ENCODE peak calls at places on chromosomes 7 and 10, in nine cellular contexts. A is neural progenitor cell, L is Panc1, F is uterus, D is fibroblast of lung, I is K562, H is endothelial cell of umbilical vein, U is AG04450, Q is transverse colon. M is an unnamed sample.

GRCh38 chr10:7410306-7410799 is 481 bp downstream of the SFMBT2 start:
- DNase-seq in A (peak; percentile 67), Q (peak; percentile 16), F (peak; percentile 26), D (peak; percentile 24), U (no peak), L (no peak), I (peak; percentile 43), H (no peak), M (peak; percentile 16)

GRCh38 chr10:79320785-79321493 is 26.3 kb upstream of the PPIF start:
- DNase-seq in L (no peak), H (no peak), F (no peak), D (peak; percentile 84), I (no peak), A (no peak), U (peak; percentile 50), Q (no peak), M (no peak)

GRCh38 chr10:25226775-25227682 is 52.2 kb downstream of the GPR158 start:
- DNase-seq in U (no peak), F (no peak), D (peak; percentile 53), H (peak; percentile 42), Q (peak; percentile 31), I (peak; percentile 9), L (peak; percentile 7), A (peak; percentile 76), M (peak; percentile 61)

GRCh38 chr10:79328737-79329504 is 18.3 kb upstream of the PPIF start:
- DNase-seq in U (no peak), D (peak; percentile 55), I (no peak), Q (peak; percentile 47), F (no peak), L (no peak), A (no peak), H (no peak), M (no peak)

GRCh38 chr7:17357952-17358351 is 59.5 kb downstream of the AHR start:
- DNase-seq in Q (no peak), L (no peak), F (no peak), A (no peak), I (no peak), D (peak; percentile 58), H (no peak), U (no peak), M (no peak)

GRCh38 chr7:29480456-29480855 is 83.2 kb upstream of the PRR15 start:
- DNase-seq in H (no peak), Q (no peak), F (peak; percentile 52), I (no peak), L (no peak), D (no peak), A (no peak), U (no peak), M (peak; percentile 76)

GRCh38 chr10:20274580-20274979 is 458.3 kb downstream of the PLXDC2 start:
- DNase-seq in U (no peak), A (no peak), L (no peak), Q (no peak), F (no peak), D (no peak), H (no peak), I (no peak), M (peak; percentile 76)

GRCh38 chr10:126215767-126216166 is 172.5 kb downstream of the ADAM12 start:
- DNase-seq in L (no peak), F (no peak), A (no peak), D (peak; percentile 26), U (no peak), Q (no peak), H (no peak), I (no peak), M (no peak)

GRCh38 chr7:130758429-130759056 is 24.5 kb upstream of the KLF14 start:
- DNase-seq in F (no peak), U (peak; percentile 30), A (peak; percentile 61), I (peak; percentile 63), D (peak; percentile 49), H (peak; percentile 58), Q (no peak), L (peak; percentile 33), M (no peak)

GRCh38 chr10:77162697-77163096 is 474.9 kb downstream of the KCNMA1 start:
- DNase-seq in A (no peak), I (no peak), F (no peak), Q (no peak), L (no peak), H (peak; percentile 48), D (peak; percentile 85), U (no peak), M (no peak)

GRCh38 chr7:2622869-2623697 is 8.7 kb upstream of the TTYH3 start:
- DNase-seq in A (no peak), F (no peak), I (no peak), U (no peak), L (no peak), Q (peak; percentile 61), H (no peak), D (no peak), M (no peak)

GRCh38 chr10:102676916-102677315 is 32.6 kb downstream of the TRIM8 start:
- DNase-seq in F (no peak), H (no peak), A (no peak), L (no peak), Q (no peak), D (no peak), U (no peak), I (no peak), M (no peak)

GRCh38 chr10:23198610-23198939 is 6.5 kb downstream of the PTF1A start:
- DNase-seq in F (no peak), A (peak; percentile 71), Q (no peak), I (no peak), U (no peak), H (no peak), L (no peak), D (no peak), M (no peak)

GRCh38 chr7:128831178-128831993 is 1.2 kb downstream of the FLNC start:
- DNase-seq in F (peak; percentile 69), L (no peak), Q (peak; percentile 46), A (peak; percentile 75), D (peak; percentile 87), H (peak; percentile 65), I (peak; percentile 91), U (no peak), M (no peak)

DNA sequence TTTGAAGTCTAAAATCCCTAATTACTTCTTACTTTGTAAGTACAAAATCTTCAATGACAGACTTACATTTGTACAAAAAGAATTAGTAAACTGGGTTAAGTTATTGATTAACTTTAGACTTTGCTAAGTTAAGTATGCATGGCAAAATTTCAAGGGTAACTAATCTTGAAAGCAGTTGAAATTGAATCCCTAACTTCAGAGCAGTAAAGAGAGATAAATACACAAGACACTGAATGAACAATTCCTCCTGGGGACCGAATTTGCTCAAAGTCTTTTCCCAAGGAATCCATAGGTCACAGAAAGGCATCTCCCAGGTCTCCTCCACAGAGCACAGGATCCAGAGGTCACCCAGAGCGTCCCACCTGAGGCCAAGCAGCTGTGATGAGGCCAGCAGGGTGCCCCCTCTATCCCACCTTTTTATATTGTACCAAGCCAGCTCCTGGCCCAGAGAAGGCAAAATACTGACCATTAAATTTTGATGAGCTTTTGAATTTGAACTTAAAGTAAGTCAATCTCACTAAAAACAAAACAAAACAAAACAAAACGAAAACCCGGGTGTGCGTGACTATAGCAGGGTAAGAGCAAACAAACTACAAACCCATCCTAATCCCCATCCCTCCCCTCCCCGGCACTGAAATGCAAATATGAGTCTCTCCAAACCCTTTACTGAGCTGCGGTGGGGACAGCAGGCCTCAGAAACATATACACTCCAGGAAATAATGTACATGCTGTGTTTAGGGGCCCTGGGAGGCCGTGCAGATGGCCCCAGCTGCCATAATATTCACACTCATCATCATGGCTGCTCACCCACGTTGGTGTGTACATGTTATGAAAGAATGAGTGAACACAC is 21.1 kb downstream of the HSPA12A start:
- DNase-seq in L (no peak), D (no peak), F (no peak), U (no peak), I (no peak), A (no peak), Q (no peak), H (no peak), M (no peak)
- H3K27me3 ChIP-seq in L (no peaks in the 10 kb centered on the region), D (no peaks in the 10 kb centered on the region), F (no peaks in the 10 kb centered on the region), U (no peaks in the 10 kb centered on the region), I (no peaks in the 10 kb centered on the region), A (no peaks in the 10 kb centered on the region), Q (no peaks in the 10 kb centered on the region), H (no peaks in the 10 kb centered on the region), M (no peaks in the 10 kb centered on the region)

GRCh38 chr10:123140164-123140982 is 4.6 kb downstream of the HMX3 start:
- DNase-seq in I (no peak), Q (no peak), H (no peak), L (no peak), A (peak; percentile 82), D (no peak), F (no peak), U (no peak), M (no peak)
- TF ChIP-seq CTCF in I (no peak), Q (no peak), H (no peak), L (peak; percentile 77), A (peak; percentile 39), D (no peak), F (no peak), U (no peak), M (no peak)

GRCh38 chr7:142412551-142413193 is 154.8 kb upstream of the PRSS58 start:
- DNase-seq in Q (no peak), F (no peak), D (peak; percentile 66), H (peak; percentile 50), L (peak; percentile 30), U (no peak), I (peak; percentile 83), A (peak; percentile 74), M (peak; percentile 57)

GRCh38 chr7:142407939-142408573 is 150.2 kb upstream of the PRSS58 start:
- DNase-seq in I (no peak), F (no peak), Q (no peak), U (no peak), H (no peak), L (no peak), A (no peak), D (no peak), M (no peak)

GRCh38 chr7:142409471-142409870 is 151.6 kb upstream of the PRSS58 start:
- DNase-seq in D (no peak), A (no peak), I (no peak), Q (no peak), F (no peak), U (no peak), H (no peak), L (no peak), M (no peak)

GRCh38 chr7:142405122-142405765 is 147.4 kb upstream of the PRSS58 start:
- DNase-seq in L (no peak), A (no peak), D (peak; percentile 41), Q (no peak), H (no peak), U (no peak), I (no peak), F (no peak), M (no peak)

GRCh38 chr7:142408794-142409193 is 150.9 kb upstream of the PRSS58 start:
- DNase-seq in L (no peak), D (no peak), I (no peak), F (no peak), A (no peak), U (no peak), Q (no peak), H (no peak), M (no peak)
- H3K27me3 ChIP-seq in L (no peaks in the 10 kb centered on the region), D (no peaks in the 10 kb centered on the region), I (no peaks in the 10 kb centered on the region), F (no peaks in the 10 kb centered on the region), A (no peaks in the 10 kb centered on the region), U (peaks cover 2% of the 10 kb centered on the region), Q (no peaks in the 10 kb centered on the region), H (no peaks in the 10 kb centered on the region), M (no peaks in the 10 kb centered on the region)

DNA sequence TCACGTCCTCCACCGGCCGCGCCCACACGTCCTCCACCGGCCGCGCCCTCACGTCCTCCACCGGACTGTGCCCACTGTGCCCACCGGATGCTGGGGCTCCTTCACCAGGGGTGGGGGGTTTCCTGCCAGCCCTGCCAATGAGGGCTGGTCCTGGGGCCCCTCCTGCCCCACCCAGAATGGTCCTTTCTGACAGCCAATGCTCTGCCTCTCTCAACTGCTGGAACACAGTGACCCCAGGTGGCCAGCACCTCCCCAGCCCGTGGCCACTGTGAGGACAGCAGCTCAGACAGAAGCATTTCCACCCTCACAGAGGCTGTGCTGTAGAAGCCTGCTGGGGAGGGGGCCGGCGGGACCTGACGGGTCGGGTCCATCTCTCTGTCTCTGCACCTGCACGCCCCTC is 90.1 kb upstream of the DNAAF5 start:
- DNase-seq in Q (no peak), U (no peak), L (peak; percentile 61), A (peak; percentile 11), I (peak; percentile 68), H (no peak), D (peak; percentile 23), F (no peak), M (peak; percentile 81)
- TF ChIP-seq CTCF in Q (peak; percentile 22), U (peak; percentile 29), L (no peak), A (peak; percentile 41), I (peak; percentile 81), H (peak; percentile 47), D (no peak), F (no peak), M (peak; percentile 34)

M was measured in testis.